ENCODE peak calls at places on chromosomes 5 and 9, in ten cellular contexts. M is HT-29, L is MM.1S, U is neural crest cell, N is Kasumi-1, R is HEK293T, D is Right ventricle myocardium inferior, P is HT1080, E is foreskin fibroblast, T is left cardiac atrium. F is an unnamed sample.

GRCh38 chr9:37466037-37466709 is 923 bp upstream of the ZBTB5 start:
- DNase-seq in M (peak; percentile 50), L (peak; percentile 16), U (peak; percentile 67), N (peak; percentile 49), R (peak; percentile 39), D (peak; percentile 85), P (peak; percentile 81), E (peak; percentile 83), T (peak; percentile 73), F (peak; percentile 58)

GRCh38 chr5:125883223-125883622 is 540.0 kb upstream of the GRAMD2B start:
- DNase-seq in M (no peak), L (no peak), U (no peak), N (no peak), R (peak; percentile 54), D (no peak), P (no peak), E (no peak), T (no peak), F (no peak)

GRCh38 chr9:94922691-94923107 is 196.2 kb downstream of the AOPEP start:
- DNase-seq in M (no peak), L (no peak), U (no peak), N (no peak), R (no peak), D (no peak), P (no peak), E (no peak), T (no peak), F (no peak)

GRCh38 chr9:114988962-114989599 is 58.7 kb upstream of the TNFSF8 start:
- DNase-seq in M (no peak), L (no peak), U (no peak), N (peak; percentile 28), R (no peak), D (no peak), P (peak; percentile 78), E (peak; percentile 34), T (no peak), F (peak; percentile 30)

GRCh38 chr5:134136771-134137170 is 22.3 kb downstream of the TCF7 start:
- DNase-seq in M (no peak), L (no peak), U (no peak), N (no peak), R (no peak), D (no peak), P (no peak), E (no peak), T (peak; percentile 2), F (no peak)

GRCh38 chr5:22567983-22568382 is 285.2 kb downstream of the CDH12 start:
- DNase-seq in M (no peak), L (no peak), U (no peak), N (no peak), R (no peak), D (no peak), P (no peak), E (no peak), T (no peak), F (no peak)

GRCh38 chr5:109836280-109836679 is 146.6 kb downstream of the MAN2A1 start:
- DNase-seq in M (no peak), L (no peak), U (no peak), N (no peak), R (no peak), D (no peak), P (no peak), E (no peak), T (no peak), F (no peak)

GRCh38 chr9:136119259-136120118 is 814 bp upstream of the TMEM250 start:
- DNase-seq in M (no peak), L (no peak), U (no peak), N (peak; percentile 32), R (no peak), D (no peak), P (peak; percentile 45), E (peak; percentile 39), T (peak; percentile 53), F (no peak)

GRCh38 chr9:90300901-90301688 is 341.5 kb downstream of the DIRAS2 start:
- DNase-seq in M (peak; percentile 41), L (no peak), U (no peak), N (no peak), R (no peak), D (peak; percentile 55), P (peak; percentile 96), E (peak; percentile 84), T (peak; percentile 56), F (no peak)

GRCh38 chr5:127040779-127041520 is 10.6 kb upstream of the MARCHF3 start:
- DNase-seq in M (peak; percentile 71), L (no peak), U (no peak), N (no peak), R (no peak), D (no peak), P (peak; percentile 60), E (no peak), T (no peak), F (no peak)

GRCh38 chr9:135047026-135047350 is 40.5 kb upstream of the OLFM1 start:
- DNase-seq in M (no peak), L (no peak), U (no peak), N (no peak), R (no peak), D (no peak), P (no peak), E (no peak), T (no peak), F (no peak)

GRCh38 chr5:17399931-17400330 is 98.1 kb upstream of the TAF11L2 start:
- DNase-seq in M (no peak), L (no peak), U (no peak), N (no peak), R (no peak), D (no peak), P (no peak), E (no peak), T (no peak), F (no peak)

GRCh38 chr5:1431021-1431811 is 14.0 kb downstream of the SLC6A3 start:
- DNase-seq in M (no peak), L (no peak), U (no peak), N (no peak), R (no peak), D (no peak), P (no peak), E (no peak), T (no peak), F (no peak)

GRCh38 chr5:141050622-141051525 is at the start of gene PCDHB1:
- DNase-seq in M (no peak), L (no peak), U (no peak), N (no peak), R (no peak), D (no peak), P (no peak), E (no peak), T (no peak), F (no peak)

GRCh38 chr5:171272996-171273970 is 35.8 kb upstream of the TLX3 start:
- DNase-seq in M (peak; percentile 60), L (peak; percentile 53), U (no peak), N (peak; percentile 43), R (peak; percentile 66), D (no peak), P (peak; percentile 42), E (no peak), T (no peak), F (no peak)

GRCh38 chr9:2271426-2271825 is 256.3 kb downstream of the SMARCA2 start:
- DNase-seq in M (no peak), L (no peak), U (no peak), N (peak; percentile 37), R (peak; percentile 6), D (no peak), P (peak; percentile 69), E (no peak), T (no peak), F (no peak)

GRCh38 chr5:68320094-68320986 is 104.8 kb downstream of the PIK3R1 start:
- DNase-seq in M (peak; percentile 67), L (no peak), U (no peak), N (no peak), R (no peak), D (no peak), P (no peak), E (no peak), T (no peak), F (no peak)

GRCh38 chr5:69130241-69130640 is 36.4 kb downstream of the SLC30A5 start:
- DNase-seq in M (no peak), L (no peak), U (no peak), N (no peak), R (no peak), D (no peak), P (no peak), E (no peak), T (no peak), F (no peak)

GRCh38 chr5:35050541-35051126 is 2.9 kb upstream of the AGXT2 start:
- DNase-seq in M (peak; percentile 14), L (no peak), U (no peak), N (no peak), R (no peak), D (no peak), P (no peak), E (no peak), T (no peak), F (no peak)

GRCh38 chr5:36744678-36745659 is 131.6 kb upstream of the NIPBL start:
- DNase-seq in M (peak; percentile 96), L (peak; percentile 62), U (peak; percentile 70), N (peak; percentile 67), R (peak; percentile 85), D (peak; percentile 73), P (peak; percentile 84), E (peak; percentile 53), T (peak; percentile 69), F (no peak)

GRCh38 chr9:93321220-93321610 is 130.3 kb upstream of the FAM120A start:
- DNase-seq in M (no peak), L (no peak), U (no peak), N (no peak), R (no peak), D (no peak), P (no peak), E (no peak), T (no peak), F (no peak)

GRCh38 chr5:17022296-17022695 is 86.2 kb upstream of the MYO10 start:
- DNase-seq in M (no peak), L (peak; percentile 15), U (no peak), N (no peak), R (no peak), D (no peak), P (peak; percentile 39), E (no peak), T (no peak), F (no peak)

GRCh38 chr9:31104249-31104648 is 1280.2 kb upstream of the ACO1 start:
- DNase-seq in M (no peak), L (no peak), U (no peak), N (no peak), R (no peak), D (no peak), P (no peak), E (no peak), T (no peak), F (no peak)

GRCh38 chr9:110217656-110218099 is 9.7 kb upstream of the C9orf152 start:
- DNase-seq in M (peak; percentile 74), L (peak; percentile 74), U (no peak), N (peak; percentile 54), R (no peak), D (no peak), P (peak; percentile 41), E (no peak), T (no peak), F (no peak)